ENCODE peak calls at places on chromosomes 3 and 15, in nine cellular contexts. One of them, this sample, is unnamed.

GRCh38 chr3:171328419-171329082 is 131.7 kb downstream of the TNIK start:
- DNase-seq in mucosa of descending colon: peak
- DNase-seq in natural killer cell: peak
- DNase-seq in HuH-7: peak
- DNase-seq in stimulated activated CD8-positive, alpha-beta memory T cell treated with anti-CD3 and anti-CD28 coated beads, Interleukin-4, amount 100 ng/mL, for 4 hours: no peak
- DNase-seq in RPMI7951: peak
- DNase-seq in HT1080: peak
- DNase-seq in RWPE2: no peak
- DNase-seq in activated naive CD4-positive, alpha-beta T cell treated with anti-CD3 and anti-CD28 coated beads, Interleukin-2, amount 10 ng/mL, durations not matched to agents 7 days and 5 days: peak
- DNase-seq in this sample: peak

GRCh38 chr15:67801926-67802914 is 23.1 kb upstream of the SKOR1 start:
- DNase-seq in mucosa of descending colon: no peak
- DNase-seq in natural killer cell: no peak
- DNase-seq in HuH-7: no peak
- DNase-seq in stimulated activated CD8-positive, alpha-beta memory T cell treated with anti-CD3 and anti-CD28 coated beads, Interleukin-4, amount 100 ng/mL, for 4 hours: no peak
- DNase-seq in RPMI7951: no peak
- DNase-seq in HT1080: no peak
- DNase-seq in RWPE2: no peak
- DNase-seq in activated naive CD4-positive, alpha-beta T cell treated with anti-CD3 and anti-CD28 coated beads, Interleukin-2, amount 10 ng/mL, durations not matched to agents 7 days and 5 days: no peak
- DNase-seq in this sample: no peak

GRCh38 chr15:63891079-63891762 is 57.5 kb upstream of the HERC1 start:
- DNase-seq in mucosa of descending colon: peak
- DNase-seq in natural killer cell: peak
- DNase-seq in HuH-7: peak
- DNase-seq in stimulated activated CD8-positive, alpha-beta memory T cell treated with anti-CD3 and anti-CD28 coated beads, Interleukin-4, amount 100 ng/mL, for 4 hours: peak
- DNase-seq in RPMI7951: peak
- DNase-seq in HT1080: peak
- DNase-seq in RWPE2: no peak
- DNase-seq in activated naive CD4-positive, alpha-beta T cell treated with anti-CD3 and anti-CD28 coated beads, Interleukin-2, amount 10 ng/mL, durations not matched to agents 7 days and 5 days: peak
- DNase-seq in this sample: peak

GRCh38 chr3:186517218-186517617 is 27.0 kb downstream of the CRYGS start:
- DNase-seq in mucosa of descending colon: no peak
- DNase-seq in natural killer cell: no peak
- DNase-seq in HuH-7: no peak
- DNase-seq in stimulated activated CD8-positive, alpha-beta memory T cell treated with anti-CD3 and anti-CD28 coated beads, Interleukin-4, amount 100 ng/mL, for 4 hours: no peak
- DNase-seq in RPMI7951: no peak
- DNase-seq in HT1080: peak
- DNase-seq in RWPE2: no peak
- DNase-seq in activated naive CD4-positive, alpha-beta T cell treated with anti-CD3 and anti-CD28 coated beads, Interleukin-2, amount 10 ng/mL, durations not matched to agents 7 days and 5 days: no peak
- DNase-seq in this sample: no peak

GRCh38 chr3:139534444-139534812 is 5.1 kb downstream of the RBP1 start:
- DNase-seq in mucosa of descending colon: no peak
- DNase-seq in natural killer cell: no peak
- DNase-seq in HuH-7: no peak
- DNase-seq in stimulated activated CD8-positive, alpha-beta memory T cell treated with anti-CD3 and anti-CD28 coated beads, Interleukin-4, amount 100 ng/mL, for 4 hours: no peak
- DNase-seq in RPMI7951: peak
- DNase-seq in HT1080: peak
- DNase-seq in RWPE2: peak
- DNase-seq in activated naive CD4-positive, alpha-beta T cell treated with anti-CD3 and anti-CD28 coated beads, Interleukin-2, amount 10 ng/mL, durations not matched to agents 7 days and 5 days: no peak
- DNase-seq in this sample: no peak

GRCh38 chr3:127450331-127450730 is 140.2 kb downstream of the TPRA1 start:
- DNase-seq in mucosa of descending colon: no peak
- DNase-seq in natural killer cell: no peak
- DNase-seq in HuH-7: no peak
- DNase-seq in stimulated activated CD8-positive, alpha-beta memory T cell treated with anti-CD3 and anti-CD28 coated beads, Interleukin-4, amount 100 ng/mL, for 4 hours: no peak
- DNase-seq in RPMI7951: no peak
- DNase-seq in HT1080: no peak
- DNase-seq in RWPE2: peak
- DNase-seq in activated naive CD4-positive, alpha-beta T cell treated with anti-CD3 and anti-CD28 coated beads, Interleukin-2, amount 10 ng/mL, durations not matched to agents 7 days and 5 days: peak
- DNase-seq in this sample: no peak

GRCh38 chr3:31438742-31439141 is 94.0 kb upstream of the STT3B start:
- DNase-seq in mucosa of descending colon: no peak
- DNase-seq in natural killer cell: no peak
- DNase-seq in HuH-7: no peak
- DNase-seq in stimulated activated CD8-positive, alpha-beta memory T cell treated with anti-CD3 and anti-CD28 coated beads, Interleukin-4, amount 100 ng/mL, for 4 hours: no peak
- DNase-seq in RPMI7951: no peak
- DNase-seq in HT1080: no peak
- DNase-seq in RWPE2: no peak
- DNase-seq in activated naive CD4-positive, alpha-beta T cell treated with anti-CD3 and anti-CD28 coated beads, Interleukin-2, amount 10 ng/mL, durations not matched to agents 7 days and 5 days: no peak
- DNase-seq in this sample: no peak

GRCh38 chr3:47117803-47118364 is 46.0 kb downstream of the SETD2 start:
- DNase-seq in mucosa of descending colon: no peak
- DNase-seq in natural killer cell: no peak
- DNase-seq in HuH-7: no peak
- DNase-seq in stimulated activated CD8-positive, alpha-beta memory T cell treated with anti-CD3 and anti-CD28 coated beads, Interleukin-4, amount 100 ng/mL, for 4 hours: no peak
- DNase-seq in RPMI7951: no peak
- DNase-seq in HT1080: no peak
- DNase-seq in RWPE2: no peak
- DNase-seq in activated naive CD4-positive, alpha-beta T cell treated with anti-CD3 and anti-CD28 coated beads, Interleukin-2, amount 10 ng/mL, durations not matched to agents 7 days and 5 days: no peak
- DNase-seq in this sample: no peak

GRCh38 chr3:184338538-184338945 is 1.1 kb downstream of the FAM131A start:
- DNase-seq in mucosa of descending colon: no peak
- DNase-seq in natural killer cell: no peak
- DNase-seq in HuH-7: no peak
- DNase-seq in stimulated activated CD8-positive, alpha-beta memory T cell treated with anti-CD3 and anti-CD28 coated beads, Interleukin-4, amount 100 ng/mL, for 4 hours: no peak
- DNase-seq in RPMI7951: no peak
- DNase-seq in HT1080: no peak
- DNase-seq in RWPE2: no peak
- DNase-seq in activated naive CD4-positive, alpha-beta T cell treated with anti-CD3 and anti-CD28 coated beads, Interleukin-2, amount 10 ng/mL, durations not matched to agents 7 days and 5 days: no peak
- DNase-seq in this sample: no peak

GRCh38 chr3:163971861-163972260 is 1106.4 kb downstream of the SI start:
- DNase-seq in mucosa of descending colon: no peak
- DNase-seq in natural killer cell: no peak
- DNase-seq in HuH-7: no peak
- DNase-seq in stimulated activated CD8-positive, alpha-beta memory T cell treated with anti-CD3 and anti-CD28 coated beads, Interleukin-4, amount 100 ng/mL, for 4 hours: no peak
- DNase-seq in RPMI7951: no peak
- DNase-seq in HT1080: peak
- DNase-seq in RWPE2: no peak
- DNase-seq in activated naive CD4-positive, alpha-beta T cell treated with anti-CD3 and anti-CD28 coated beads, Interleukin-2, amount 10 ng/mL, durations not matched to agents 7 days and 5 days: no peak
- DNase-seq in this sample: no peak

GRCh38 chr3:104598848-104599501 is 767.7 kb upstream of the ALCAM start:
- DNase-seq in mucosa of descending colon: peak
- DNase-seq in natural killer cell: no peak
- DNase-seq in HuH-7: no peak
- DNase-seq in stimulated activated CD8-positive, alpha-beta memory T cell treated with anti-CD3 and anti-CD28 coated beads, Interleukin-4, amount 100 ng/mL, for 4 hours: no peak
- DNase-seq in RPMI7951: no peak
- DNase-seq in HT1080: no peak
- DNase-seq in RWPE2: no peak
- DNase-seq in activated naive CD4-positive, alpha-beta T cell treated with anti-CD3 and anti-CD28 coated beads, Interleukin-2, amount 10 ng/mL, durations not matched to agents 7 days and 5 days: no peak
- DNase-seq in this sample: no peak

GRCh38 chr3:79618883-79619282 is 148.9 kb downstream of the ROBO1 start:
- DNase-seq in mucosa of descending colon: no peak
- DNase-seq in natural killer cell: no peak
- DNase-seq in HuH-7: no peak
- DNase-seq in stimulated activated CD8-positive, alpha-beta memory T cell treated with anti-CD3 and anti-CD28 coated beads, Interleukin-4, amount 100 ng/mL, for 4 hours: no peak
- DNase-seq in RPMI7951: no peak
- DNase-seq in HT1080: peak
- DNase-seq in RWPE2: peak
- DNase-seq in activated naive CD4-positive, alpha-beta T cell treated with anti-CD3 and anti-CD28 coated beads, Interleukin-2, amount 10 ng/mL, durations not matched to agents 7 days and 5 days: no peak
- DNase-seq in this sample: no peak

GRCh38 chr3:105674437-105675065 is 194.3 kb downstream of the CBLB start:
- DNase-seq in mucosa of descending colon: no peak
- DNase-seq in natural killer cell: no peak
- DNase-seq in HuH-7: no peak
- DNase-seq in stimulated activated CD8-positive, alpha-beta memory T cell treated with anti-CD3 and anti-CD28 coated beads, Interleukin-4, amount 100 ng/mL, for 4 hours: no peak
- DNase-seq in RPMI7951: no peak
- DNase-seq in HT1080: no peak
- DNase-seq in RWPE2: no peak
- DNase-seq in activated naive CD4-positive, alpha-beta T cell treated with anti-CD3 and anti-CD28 coated beads, Interleukin-2, amount 10 ng/mL, durations not matched to agents 7 days and 5 days: no peak
- DNase-seq in this sample: no peak

GRCh38 chr3:56484096-56484495 is 15.8 kb upstream of the ERC2 start:
- DNase-seq in mucosa of descending colon: no peak
- DNase-seq in natural killer cell: no peak
- DNase-seq in HuH-7: no peak
- DNase-seq in stimulated activated CD8-positive, alpha-beta memory T cell treated with anti-CD3 and anti-CD28 coated beads, Interleukin-4, amount 100 ng/mL, for 4 hours: no peak
- DNase-seq in RPMI7951: no peak
- DNase-seq in HT1080: no peak
- DNase-seq in RWPE2: no peak
- DNase-seq in activated naive CD4-positive, alpha-beta T cell treated with anti-CD3 and anti-CD28 coated beads, Interleukin-2, amount 10 ng/mL, durations not matched to agents 7 days and 5 days: no peak
- DNase-seq in this sample: no peak

GRCh38 chr3:49238274-49239127 is 38.5 kb downstream of the C3orf62 start:
- DNase-seq in mucosa of descending colon: peak
- DNase-seq in natural killer cell: no peak
- DNase-seq in HuH-7: no peak
- DNase-seq in stimulated activated CD8-positive, alpha-beta memory T cell treated with anti-CD3 and anti-CD28 coated beads, Interleukin-4, amount 100 ng/mL, for 4 hours: no peak
- DNase-seq in RPMI7951: no peak
- DNase-seq in HT1080: no peak
- DNase-seq in RWPE2: peak
- DNase-seq in activated naive CD4-positive, alpha-beta T cell treated with anti-CD3 and anti-CD28 coated beads, Interleukin-2, amount 10 ng/mL, durations not matched to agents 7 days and 5 days: no peak
- DNase-seq in this sample: no peak

GRCh38 chr15:62071711-62072308 is 5.0 kb downstream of the C2CD4A start:
- DNase-seq in mucosa of descending colon: no peak
- DNase-seq in natural killer cell: no peak
- DNase-seq in HuH-7: no peak
- DNase-seq in stimulated activated CD8-positive, alpha-beta memory T cell treated with anti-CD3 and anti-CD28 coated beads, Interleukin-4, amount 100 ng/mL, for 4 hours: no peak
- DNase-seq in RPMI7951: peak
- DNase-seq in HT1080: no peak
- DNase-seq in RWPE2: no peak
- DNase-seq in activated naive CD4-positive, alpha-beta T cell treated with anti-CD3 and anti-CD28 coated beads, Interleukin-2, amount 10 ng/mL, durations not matched to agents 7 days and 5 days: no peak
- DNase-seq in this sample: no peak

GRCh38 chr3:187921391-187921790 is 176.1 kb upstream of the BCL6 start:
- DNase-seq in mucosa of descending colon: no peak
- DNase-seq in natural killer cell: no peak
- DNase-seq in HuH-7: no peak
- DNase-seq in stimulated activated CD8-positive, alpha-beta memory T cell treated with anti-CD3 and anti-CD28 coated beads, Interleukin-4, amount 100 ng/mL, for 4 hours: no peak
- DNase-seq in RPMI7951: no peak
- DNase-seq in HT1080: no peak
- DNase-seq in RWPE2: no peak
- DNase-seq in activated naive CD4-positive, alpha-beta T cell treated with anti-CD3 and anti-CD28 coated beads, Interleukin-2, amount 10 ng/mL, durations not matched to agents 7 days and 5 days: no peak
- DNase-seq in this sample: no peak

GRCh38 chr15:49380912-49381311 is 42.1 kb upstream of the FGF7 start:
- DNase-seq in mucosa of descending colon: no peak
- DNase-seq in natural killer cell: no peak
- DNase-seq in HuH-7: no peak
- DNase-seq in stimulated activated CD8-positive, alpha-beta memory T cell treated with anti-CD3 and anti-CD28 coated beads, Interleukin-4, amount 100 ng/mL, for 4 hours: no peak
- DNase-seq in RPMI7951: peak
- DNase-seq in HT1080: peak
- DNase-seq in RWPE2: no peak
- DNase-seq in activated naive CD4-positive, alpha-beta T cell treated with anti-CD3 and anti-CD28 coated beads, Interleukin-2, amount 10 ng/mL, durations not matched to agents 7 days and 5 days: no peak
- DNase-seq in this sample: no peak

GRCh38 chr3:15796771-15797599 is 794 bp downstream of the ANKRD28 start:
- DNase-seq in mucosa of descending colon: no peak
- DNase-seq in natural killer cell: no peak
- DNase-seq in HuH-7: no peak
- DNase-seq in stimulated activated CD8-positive, alpha-beta memory T cell treated with anti-CD3 and anti-CD28 coated beads, Interleukin-4, amount 100 ng/mL, for 4 hours: no peak
- DNase-seq in RPMI7951: peak
- DNase-seq in HT1080: peak
- DNase-seq in RWPE2: no peak
- DNase-seq in activated naive CD4-positive, alpha-beta T cell treated with anti-CD3 and anti-CD28 coated beads, Interleukin-2, amount 10 ng/mL, durations not matched to agents 7 days and 5 days: no peak
- DNase-seq in this sample: no peak

GRCh38 chr15:29550834-29551465 is 271.3 kb downstream of the TJP1 start:
- DNase-seq in mucosa of descending colon: no peak
- DNase-seq in natural killer cell: no peak
- DNase-seq in HuH-7: no peak
- DNase-seq in stimulated activated CD8-positive, alpha-beta memory T cell treated with anti-CD3 and anti-CD28 coated beads, Interleukin-4, amount 100 ng/mL, for 4 hours: no peak
- DNase-seq in RPMI7951: no peak
- DNase-seq in HT1080: no peak
- DNase-seq in RWPE2: no peak
- DNase-seq in activated naive CD4-positive, alpha-beta T cell treated with anti-CD3 and anti-CD28 coated beads, Interleukin-2, amount 10 ng/mL, durations not matched to agents 7 days and 5 days: no peak
- DNase-seq in this sample: no peak

GRCh38 chr15:97501291-97501690 is 459.2 kb upstream of the ARRDC4 start:
- DNase-seq in mucosa of descending colon: peak
- DNase-seq in natural killer cell: no peak
- DNase-seq in HuH-7: no peak
- DNase-seq in stimulated activated CD8-positive, alpha-beta memory T cell treated with anti-CD3 and anti-CD28 coated beads, Interleukin-4, amount 100 ng/mL, for 4 hours: no peak
- DNase-seq in RPMI7951: no peak
- DNase-seq in HT1080: no peak
- DNase-seq in RWPE2: no peak
- DNase-seq in activated naive CD4-positive, alpha-beta T cell treated with anti-CD3 and anti-CD28 coated beads, Interleukin-2, amount 10 ng/mL, durations not matched to agents 7 days and 5 days: no peak
- DNase-seq in this sample: no peak

GRCh38 chr3:58570851-58571250 is 6.3 kb downstream of the FAM107A start:
- DNase-seq in mucosa of descending colon: no peak
- DNase-seq in natural killer cell: no peak
- DNase-seq in HuH-7: no peak
- DNase-seq in stimulated activated CD8-positive, alpha-beta memory T cell treated with anti-CD3 and anti-CD28 coated beads, Interleukin-4, amount 100 ng/mL, for 4 hours: no peak
- DNase-seq in RPMI7951: no peak
- DNase-seq in HT1080: no peak
- DNase-seq in RWPE2: no peak
- DNase-seq in activated naive CD4-positive, alpha-beta T cell treated with anti-CD3 and anti-CD28 coated beads, Interleukin-2, amount 10 ng/mL, durations not matched to agents 7 days and 5 days: no peak
- DNase-seq in this sample: no peak

GRCh38 chr3:33807190-33807589 is 8.8 kb downstream of the PDCD6IP start:
- DNase-seq in mucosa of descending colon: peak
- DNase-seq in natural killer cell: no peak
- DNase-seq in HuH-7: no peak
- DNase-seq in stimulated activated CD8-positive, alpha-beta memory T cell treated with anti-CD3 and anti-CD28 coated beads, Interleukin-4, amount 100 ng/mL, for 4 hours: no peak
- DNase-seq in RPMI7951: no peak
- DNase-seq in HT1080: no peak
- DNase-seq in RWPE2: no peak
- DNase-seq in activated naive CD4-positive, alpha-beta T cell treated with anti-CD3 and anti-CD28 coated beads, Interleukin-2, amount 10 ng/mL, durations not matched to agents 7 days and 5 days: no peak
- DNase-seq in this sample: no peak

GRCh38 chr3:194870394-194871110 is 184.9 kb downstream of the FAM43A start:
- DNase-seq in mucosa of descending colon: peak
- DNase-seq in natural killer cell: no peak
- DNase-seq in HuH-7: no peak
- DNase-seq in stimulated activated CD8-positive, alpha-beta memory T cell treated with anti-CD3 and anti-CD28 coated beads, Interleukin-4, amount 100 ng/mL, for 4 hours: no peak
- DNase-seq in RPMI7951: peak
- DNase-seq in HT1080: no peak
- DNase-seq in RWPE2: peak
- DNase-seq in activated naive CD4-positive, alpha-beta T cell treated with anti-CD3 and anti-CD28 coated beads, Interleukin-2, amount 10 ng/mL, durations not matched to agents 7 days and 5 days: no peak
- DNase-seq in this sample: no peak

GRCh38 chr15:66803182-66803729 is 101.2 kb downstream of the SMAD6 start:
- DNase-seq in mucosa of descending colon: peak
- DNase-seq in natural killer cell: no peak
- DNase-seq in HuH-7: peak
- DNase-seq in stimulated activated CD8-positive, alpha-beta memory T cell treated with anti-CD3 and anti-CD28 coated beads, Interleukin-4, amount 100 ng/mL, for 4 hours: no peak
- DNase-seq in RPMI7951: peak
- DNase-seq in HT1080: peak
- DNase-seq in RWPE2: peak
- DNase-seq in activated naive CD4-positive, alpha-beta T cell treated with anti-CD3 and anti-CD28 coated beads, Interleukin-2, amount 10 ng/mL, durations not matched to agents 7 days and 5 days: no peak
- DNase-seq in this sample: no peak

GRCh38 chr15:69093127-69093526 is 67.3 kb upstream of the GLCE start:
- DNase-seq in mucosa of descending colon: no peak
- DNase-seq in natural killer cell: no peak
- DNase-seq in HuH-7: no peak
- DNase-seq in stimulated activated CD8-positive, alpha-beta memory T cell treated with anti-CD3 and anti-CD28 coated beads, Interleukin-4, amount 100 ng/mL, for 4 hours: no peak
- DNase-seq in RPMI7951: no peak
- DNase-seq in HT1080: peak
- DNase-seq in RWPE2: no peak
- DNase-seq in activated naive CD4-positive, alpha-beta T cell treated with anti-CD3 and anti-CD28 coated beads, Interleukin-2, amount 10 ng/mL, durations not matched to agents 7 days and 5 days: no peak
- DNase-seq in this sample: no peak

GRCh38 chr15:69782809-69783208 is 314.9 kb downstream of the TLE3 start:
- DNase-seq in mucosa of descending colon: peak
- DNase-seq in natural killer cell: no peak
- DNase-seq in HuH-7: no peak
- DNase-seq in stimulated activated CD8-positive, alpha-beta memory T cell treated with anti-CD3 and anti-CD28 coated beads, Interleukin-4, amount 100 ng/mL, for 4 hours: no peak
- DNase-seq in RPMI7951: no peak
- DNase-seq in HT1080: no peak
- DNase-seq in RWPE2: no peak
- DNase-seq in activated naive CD4-positive, alpha-beta T cell treated with anti-CD3 and anti-CD28 coated beads, Interleukin-2, amount 10 ng/mL, durations not matched to agents 7 days and 5 days: peak
- DNase-seq in this sample: no peak

GRCh38 chr3:187025656-187026320 is 95.5 kb downstream of the ST6GAL1 start:
- DNase-seq in mucosa of descending colon: no peak
- DNase-seq in natural killer cell: no peak
- DNase-seq in HuH-7: no peak
- DNase-seq in stimulated activated CD8-positive, alpha-beta memory T cell treated with anti-CD3 and anti-CD28 coated beads, Interleukin-4, amount 100 ng/mL, for 4 hours: no peak
- DNase-seq in RPMI7951: no peak
- DNase-seq in HT1080: no peak
- DNase-seq in RWPE2: no peak
- DNase-seq in activated naive CD4-positive, alpha-beta T cell treated with anti-CD3 and anti-CD28 coated beads, Interleukin-2, amount 10 ng/mL, durations not matched to agents 7 days and 5 days: peak
- DNase-seq in this sample: no peak

GRCh38 chr15:48795901-48796300 is 15.0 kb downstream of the CEP152 start:
- DNase-seq in mucosa of descending colon: no peak
- DNase-seq in natural killer cell: no peak
- DNase-seq in HuH-7: no peak
- DNase-seq in stimulated activated CD8-positive, alpha-beta memory T cell treated with anti-CD3 and anti-CD28 coated beads, Interleukin-4, amount 100 ng/mL, for 4 hours: no peak
- DNase-seq in RPMI7951: peak
- DNase-seq in HT1080: no peak
- DNase-seq in RWPE2: no peak
- DNase-seq in activated naive CD4-positive, alpha-beta T cell treated with anti-CD3 and anti-CD28 coated beads, Interleukin-2, amount 10 ng/mL, durations not matched to agents 7 days and 5 days: no peak
- DNase-seq in this sample: no peak

GRCh38 chr3:45957606-45958005 is 14.3 kb downstream of the CXCR6 start:
- DNase-seq in mucosa of descending colon: no peak
- DNase-seq in natural killer cell: no peak
- DNase-seq in HuH-7: no peak
- DNase-seq in stimulated activated CD8-positive, alpha-beta memory T cell treated with anti-CD3 and anti-CD28 coated beads, Interleukin-4, amount 100 ng/mL, for 4 hours: no peak
- DNase-seq in RPMI7951: no peak
- DNase-seq in HT1080: no peak
- DNase-seq in RWPE2: no peak
- DNase-seq in activated naive CD4-positive, alpha-beta T cell treated with anti-CD3 and anti-CD28 coated beads, Interleukin-2, amount 10 ng/mL, durations not matched to agents 7 days and 5 days: no peak
- DNase-seq in this sample: no peak

GRCh38 chr3:49799761-49800160 is at the start of gene CDHR4:
- DNase-seq in mucosa of descending colon: no peak
- DNase-seq in natural killer cell: no peak
- DNase-seq in HuH-7: no peak
- DNase-seq in stimulated activated CD8-positive, alpha-beta memory T cell treated with anti-CD3 and anti-CD28 coated beads, Interleukin-4, amount 100 ng/mL, for 4 hours: no peak
- DNase-seq in RPMI7951: peak
- DNase-seq in HT1080: peak
- DNase-seq in RWPE2: no peak
- DNase-seq in activated naive CD4-positive, alpha-beta T cell treated with anti-CD3 and anti-CD28 coated beads, Interleukin-2, amount 10 ng/mL, durations not matched to agents 7 days and 5 days: no peak
- DNase-seq in this sample: no peak